ENCODE peak calls at places on chromosome 12, in four cellular contexts. One of them, this sample, is unnamed.

GRCh38 chr12:64903738-64904137 is 79.3 kb downstream of the TBC1D30 start:
- DNase-seq in A549: no peak
- DNase-seq in Peyer's patch: no peak
- DNase-seq in uterus: no peak
- DNase-seq in this sample: no peak

GRCh38 chr12:109893250-109893995 is 6.7 kb upstream of the TCHP start:
- DNase-seq in uterus: no peak
- DNase-seq in Peyer's patch: no peak
- DNase-seq in A549: no peak
- DNase-seq in this sample: no peak

GRCh38 chr12:110314308-110314707 is 33.3 kb downstream of the ATP2A2 start:
- DNase-seq in Peyer's patch: no peak
- DNase-seq in A549: peak
- DNase-seq in uterus: no peak
- DNase-seq in this sample: no peak

GRCh38 chr12:132110677-132111076 is 33.4 kb downstream of the DDX51 start:
- DNase-seq in Peyer's patch: no peak
- DNase-seq in uterus: no peak
- DNase-seq in A549: no peak
- DNase-seq in this sample: no peak

GRCh38 chr12:50353869-50354593 is 42.4 kb downstream of the FAM186A start:
- DNase-seq in A549: no peak
- DNase-seq in uterus: no peak
- DNase-seq in Peyer's patch: no peak
- DNase-seq in this sample: no peak

GRCh38 chr12:28242129-28242887 is 52.1 kb downstream of the CCDC91 start:
- DNase-seq in uterus: no peak
- DNase-seq in Peyer's patch: no peak
- DNase-seq in A549: no peak
- DNase-seq in this sample: no peak

GRCh38 chr12:95966287-95966870 is 23.2 kb downstream of the AMDHD1 start:
- DNase-seq in Peyer's patch: no peak
- DNase-seq in uterus: no peak
- DNase-seq in A549: no peak
- DNase-seq in this sample: no peak

GRCh38 chr12:6181583-6182278 is 18.5 kb upstream of the CD9 start:
- DNase-seq in A549: no peak
- DNase-seq in uterus: no peak
- DNase-seq in Peyer's patch: no peak
- DNase-seq in this sample: no peak

GRCh38 chr12:56266634-56267442 is at the start of gene COQ10A:
- DNase-seq in A549: peak
- DNase-seq in uterus: peak
- DNase-seq in Peyer's patch: peak
- DNase-seq in this sample: peak

GRCh38 chr12:51705450-51705849 is 114.4 kb downstream of the SCN8A start:
- DNase-seq in A549: no peak
- DNase-seq in Peyer's patch: no peak
- DNase-seq in uterus: no peak
- DNase-seq in this sample: no peak

GRCh38 chr12:53703746-53704145 is 23.5 kb downstream of the CALCOCO1 start:
- DNase-seq in uterus: no peak
- DNase-seq in A549: no peak
- DNase-seq in Peyer's patch: no peak
- DNase-seq in this sample: no peak

GRCh38 chr12:44317651-44318126 is 481.8 kb downstream of the TMEM117 start:
- DNase-seq in A549: peak
- DNase-seq in Peyer's patch: no peak
- DNase-seq in uterus: no peak
- DNase-seq in this sample: no peak

GRCh38 chr12:119154435-119154818 is 24.3 kb upstream of the HSPB8 start:
- DNase-seq in Peyer's patch: no peak
- DNase-seq in A549: peak
- DNase-seq in uterus: no peak
- DNase-seq in this sample: no peak

GRCh38 chr12:30973830-30974229 is 47.3 kb downstream of the TSPAN11 start:
- DNase-seq in A549: no peak
- DNase-seq in Peyer's patch: no peak
- DNase-seq in uterus: no peak
- DNase-seq in this sample: no peak

GRCh38 chr12:95088339-95088738 is 14.9 kb upstream of the NR2C1 start:
- DNase-seq in Peyer's patch: no peak
- DNase-seq in uterus: no peak
- DNase-seq in A549: no peak
- DNase-seq in this sample: no peak

GRCh38 chr12:47837190-47838171 is 17.8 kb upstream of the HDAC7 start:
- DNase-seq in A549: peak
- DNase-seq in uterus: peak
- DNase-seq in Peyer's patch: peak
- DNase-seq in this sample: peak

GRCh38 chr12:82225871-82226270 is 132.3 kb downstream of the CCDC59 start:
- DNase-seq in A549: no peak
- DNase-seq in uterus: no peak
- DNase-seq in Peyer's patch: no peak
- DNase-seq in this sample: no peak

GRCh38 chr12:131634037-131634436 is 76.9 kb upstream of the SFSWAP start:
- DNase-seq in uterus: no peak
- DNase-seq in A549: no peak
- DNase-seq in Peyer's patch: no peak
- DNase-seq in this sample: no peak

GRCh38 chr12:5430639-5431603 is 987 bp upstream of the NTF3 start:
- DNase-seq in A549: no peak
- DNase-seq in uterus: no peak
- DNase-seq in Peyer's patch: no peak
- DNase-seq in this sample: no peak

GRCh38 chr12:110670161-110670701 is 18.7 kb downstream of the HVCN1 start:
- DNase-seq in Peyer's patch: no peak
- DNase-seq in A549: no peak
- DNase-seq in uterus: no peak
- DNase-seq in this sample: no peak

GRCh38 chr12:98431089-98431488 is 84.3 kb upstream of the TMPO start:
- DNase-seq in A549: no peak
- DNase-seq in Peyer's patch: no peak
- DNase-seq in uterus: no peak
- DNase-seq in this sample: no peak

DNA sequence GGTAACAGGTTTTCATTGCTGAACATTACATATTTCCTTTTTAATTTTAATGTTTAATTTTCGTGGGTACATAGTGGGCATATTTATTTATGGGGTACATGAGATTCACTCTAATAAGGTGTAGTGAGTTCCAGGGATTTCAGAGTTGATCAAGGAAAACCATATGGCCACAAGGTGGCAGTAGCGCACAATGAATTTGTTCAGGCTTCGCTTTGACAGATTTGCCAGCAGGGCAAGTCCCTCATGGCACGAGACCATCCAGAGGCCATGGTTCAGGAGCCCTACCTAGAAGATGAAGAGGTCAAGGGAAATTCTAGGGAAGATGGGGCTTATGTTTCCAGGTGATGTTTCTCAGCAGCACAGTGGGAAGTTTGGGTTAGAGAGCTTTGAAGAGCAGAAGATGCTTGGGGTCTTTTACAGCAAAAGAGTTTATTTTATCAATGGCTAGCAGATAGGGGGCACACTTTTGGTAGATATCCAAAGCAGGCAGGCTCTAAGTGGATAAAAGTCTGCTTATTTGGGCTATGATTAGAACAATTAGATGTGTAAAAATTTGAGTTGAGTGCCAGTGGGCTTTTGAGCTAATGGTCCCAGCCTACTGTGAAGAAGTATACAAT is 1004.4 kb downstream of the AACS start:
- DNase-seq in uterus: no peak
- DNase-seq in Peyer's patch: no peak
- DNase-seq in A549: peak
- DNase-seq in this sample: no peak
- TF ChIP-seq CTCF in uterus: no peak
- TF ChIP-seq CTCF in Peyer's patch: peak
- TF ChIP-seq CTCF in A549: peak
- TF ChIP-seq CTCF in this sample: no peak

GRCh38 chr12:124683725-124684124 is 116.3 kb upstream of the NCOR2 start:
- DNase-seq in uterus: no peak
- DNase-seq in Peyer's patch: no peak
- DNase-seq in A549: no peak
- DNase-seq in this sample: no peak

GRCh38 chr12:124686001-124686884 is 118.8 kb upstream of the NCOR2 start:
- DNase-seq in uterus: no peak
- DNase-seq in A549: peak
- DNase-seq in Peyer's patch: no peak
- DNase-seq in this sample: no peak

GRCh38 chr12:124685689-124685993 is 118.2 kb upstream of the NCOR2 start:
- DNase-seq in A549: no peak
- DNase-seq in uterus: no peak
- DNase-seq in Peyer's patch: no peak
- DNase-seq in this sample: no peak

GRCh38 chr12:124684496-124684895 is 117.1 kb upstream of the NCOR2 start:
- DNase-seq in Peyer's patch: no peak
- DNase-seq in uterus: no peak
- DNase-seq in A549: no peak
- DNase-seq in this sample: no peak

GRCh38 chr12:124684971-124685688 is 117.7 kb upstream of the NCOR2 start:
- DNase-seq in A549: no peak
- DNase-seq in uterus: peak
- DNase-seq in Peyer's patch: no peak
- DNase-seq in this sample: no peak
- H3K4me3 ChIP-seq in A549: no peak
- H3K4me3 ChIP-seq in uterus: peak
- H3K4me3 ChIP-seq in Peyer's patch: no peak
- H3K4me3 ChIP-seq in this sample: peak

DNA sequence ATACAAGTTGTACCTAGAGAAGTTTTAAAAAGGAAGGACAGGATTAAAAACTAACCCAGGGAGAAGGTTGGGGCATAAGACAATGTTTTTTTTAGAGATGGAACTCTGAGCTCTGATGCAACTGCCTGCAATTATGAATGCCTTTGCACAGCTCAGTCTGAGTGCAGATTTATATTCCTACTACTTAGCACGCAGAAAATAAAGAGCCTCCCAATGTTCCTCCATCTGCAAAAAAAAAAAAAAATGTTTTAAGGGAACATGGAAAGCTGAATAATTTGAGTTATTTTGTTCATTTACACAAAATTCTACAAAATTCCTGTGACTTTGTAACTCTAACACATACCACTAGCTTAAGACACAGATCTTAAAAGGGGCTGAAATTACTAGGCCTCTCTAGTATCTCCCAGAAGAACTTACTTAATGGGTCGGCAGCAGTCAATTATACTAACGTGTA is 15.7 kb downstream of the CLIP1 start:
- DNase-seq in A549: peak
- DNase-seq in Peyer's patch: no peak
- DNase-seq in uterus: no peak
- DNase-seq in this sample: no peak
- TF ChIP-seq CTCF in A549: no peak
- TF ChIP-seq CTCF in Peyer's patch: no peak
- TF ChIP-seq CTCF in uterus: no peak
- TF ChIP-seq CTCF in this sample: no peak

DNA sequence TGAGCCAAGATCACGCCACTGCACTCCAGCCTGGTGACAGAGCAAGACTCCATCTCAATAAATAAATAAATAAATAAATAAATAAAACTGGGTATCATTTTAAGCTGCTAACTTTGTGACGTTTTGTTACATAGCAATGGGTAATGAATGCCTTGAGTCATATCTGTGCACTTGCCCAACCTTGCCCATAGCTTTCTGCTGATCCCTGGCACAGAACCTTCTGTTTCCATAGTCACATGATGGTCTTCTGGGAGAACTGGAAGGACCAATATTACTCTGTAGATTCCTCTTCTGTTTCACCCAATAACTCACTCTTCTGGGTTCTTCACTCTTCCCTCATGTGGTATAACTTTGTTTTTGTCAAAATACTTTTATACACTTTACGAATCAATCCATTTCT is 140.8 kb downstream of the SCARB1 start:
- DNase-seq in A549: no peak
- DNase-seq in uterus: no peak
- DNase-seq in Peyer's patch: no peak
- DNase-seq in this sample: no peak
- H3K4me3 ChIP-seq in A549: no peak
- H3K4me3 ChIP-seq in uterus: no peak
- H3K4me3 ChIP-seq in Peyer's patch: no peak
- H3K4me3 ChIP-seq in this sample: no peak

DNA sequence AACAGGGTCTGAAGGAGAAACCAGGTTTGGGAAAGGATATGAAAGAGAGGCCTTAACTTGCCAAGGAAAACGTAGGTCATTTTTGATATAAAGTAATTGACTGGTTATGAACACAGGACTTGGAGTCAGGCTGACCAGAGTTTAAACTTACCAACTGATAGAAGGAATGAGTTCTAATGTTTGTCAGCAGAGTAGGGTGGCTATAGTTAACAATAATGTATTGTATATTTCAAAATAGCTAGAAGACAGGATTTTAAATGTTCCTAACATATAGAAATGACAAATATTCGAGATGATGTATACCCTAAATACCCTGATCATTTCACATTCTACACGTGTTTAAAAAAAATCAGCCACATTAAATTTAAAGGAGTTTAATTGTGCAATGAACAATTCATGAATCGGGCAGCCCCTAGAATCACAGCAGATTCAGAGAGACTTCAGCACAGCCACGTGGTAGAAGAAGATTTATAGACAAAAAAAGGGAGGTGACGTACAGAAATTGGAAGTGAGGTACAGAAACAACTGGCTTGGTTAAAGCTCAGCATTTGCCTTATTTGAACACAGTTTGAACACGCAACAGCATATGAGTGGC is 52.5 kb upstream of the PLEKHG7 start:
- DNase-seq in Peyer's patch: no peak
- DNase-seq in A549: no peak
- DNase-seq in uterus: no peak
- DNase-seq in this sample: no peak
- TF ChIP-seq CTCF in Peyer's patch: peak
- TF ChIP-seq CTCF in A549: peak
- TF ChIP-seq CTCF in uterus: no peak
- TF ChIP-seq CTCF in this sample: no peak

GRCh38 chr12:121812921-121813896 is 9.4 kb downstream of the SETD1B start:
- DNase-seq in uterus: no peak
- DNase-seq in Peyer's patch: no peak
- DNase-seq in A549: no peak
- DNase-seq in this sample: no peak
- H3K4me3 ChIP-seq in uterus: peak
- H3K4me3 ChIP-seq in Peyer's patch: peak
- H3K4me3 ChIP-seq in A549: peak
- H3K4me3 ChIP-seq in this sample: peak

GRCh38 chr12:48980389-48980952 is 2.3 kb downstream of the WNT1 start:
- DNase-seq in A549: peak
- DNase-seq in uterus: no peak
- DNase-seq in Peyer's patch: peak
- DNase-seq in this sample: no peak
- TF ChIP-seq CTCF in A549: no peak
- TF ChIP-seq CTCF in uterus: no peak
- TF ChIP-seq CTCF in Peyer's patch: no peak
- TF ChIP-seq CTCF in this sample: no peak

GRCh38 chr12:32895688-32896437 is 714 bp downstream of the PKP2 start:
- DNase-seq in Peyer's patch: no peak
- DNase-seq in A549: no peak
- DNase-seq in uterus: peak
- DNase-seq in this sample: no peak
- H3K4me3 ChIP-seq in Peyer's patch: peak
- H3K4me3 ChIP-seq in A549: peak
- H3K4me3 ChIP-seq in uterus: peak
- H3K4me3 ChIP-seq in this sample: peak

GRCh38 chr12:129704232-129704830 is 199.5 kb downstream of the TMEM132D start:
- DNase-seq in A549: peak
- DNase-seq in Peyer's patch: no peak
- DNase-seq in uterus: no peak
- DNase-seq in this sample: no peak
- TF ChIP-seq CTCF in A549: no peak
- TF ChIP-seq CTCF in Peyer's patch: no peak
- TF ChIP-seq CTCF in uterus: no peak
- TF ChIP-seq CTCF in this sample: no peak

GRCh38 chr12:116274552-116275375 is 2.7 kb downstream of the MED13L start:
- DNase-seq in A549: no peak
- DNase-seq in uterus: no peak
- DNase-seq in Peyer's patch: no peak
- DNase-seq in this sample: no peak
- H3K4me3 ChIP-seq in A549: peak
- H3K4me3 ChIP-seq in uterus: peak
- H3K4me3 ChIP-seq in Peyer's patch: no peak
- H3K4me3 ChIP-seq in this sample: peak

This sample was measured in thoracic aorta.